ENCODE peak calls at places on chromosomes 5 and 9, in seven cellular contexts. One of them, this sample, is unnamed.

GRCh38 chr9:114499528-114499927 is 5.7 kb downstream of the WHRN start:
- DNase-seq in PC-9: no peak
- DNase-seq in tibial nerve: no peak
- DNase-seq in A549: no peak
- DNase-seq in tibial artery: no peak
- DNase-seq in uterus: no peak
- DNase-seq in esophagus squamous epithelium: no peak
- DNase-seq in this sample: no peak

GRCh38 chr9:96646081-96646991 is 8.8 kb downstream of the PRXL2C start:
- DNase-seq in PC-9: no peak
- DNase-seq in tibial nerve: peak; percentile 14
- DNase-seq in A549: no peak
- DNase-seq in tibial artery: no peak
- DNase-seq in uterus: no peak
- DNase-seq in esophagus squamous epithelium: no peak
- DNase-seq in this sample: no peak

GRCh38 chr5:69416699-69417098 is 1.8 kb downstream of the MARVELD2 start:
- DNase-seq in PC-9: no peak
- DNase-seq in tibial nerve: no peak
- DNase-seq in A549: no peak
- DNase-seq in tibial artery: no peak
- DNase-seq in uterus: no peak
- DNase-seq in esophagus squamous epithelium: no peak
- DNase-seq in this sample: no peak

GRCh38 chr5:622359-622758 is 10.2 kb downstream of the CEP72 start:
- DNase-seq in PC-9: no peak
- DNase-seq in tibial nerve: no peak
- DNase-seq in A549: no peak
- DNase-seq in tibial artery: no peak
- DNase-seq in uterus: no peak
- DNase-seq in esophagus squamous epithelium: no peak
- DNase-seq in this sample: no peak

GRCh38 chr9:113578877-113579269 is 115.3 kb downstream of the RGS3 start:
- DNase-seq in PC-9: peak; percentile 92
- DNase-seq in tibial nerve: no peak
- DNase-seq in A549: peak; percentile 78
- DNase-seq in tibial artery: peak; percentile 62
- DNase-seq in uterus: no peak
- DNase-seq in esophagus squamous epithelium: peak; percentile 41
- DNase-seq in this sample: peak; percentile 78

GRCh38 chr5:6576861-6577501 is 55.9 kb downstream of the NSUN2 start:
- DNase-seq in PC-9: peak; percentile 50
- DNase-seq in tibial nerve: peak; percentile 27
- DNase-seq in A549: peak; percentile 41
- DNase-seq in tibial artery: no peak
- DNase-seq in uterus: no peak
- DNase-seq in esophagus squamous epithelium: no peak
- DNase-seq in this sample: no peak

GRCh38 chr9:79165006-79165405 is 406.8 kb upstream of the TLE4 start:
- DNase-seq in PC-9: no peak
- DNase-seq in tibial nerve: no peak
- DNase-seq in A549: no peak
- DNase-seq in tibial artery: no peak
- DNase-seq in uterus: no peak
- DNase-seq in esophagus squamous epithelium: no peak
- DNase-seq in this sample: no peak

GRCh38 chr5:1817261-1818043 is 16.2 kb downstream of the NDUFS6 start:
- DNase-seq in PC-9: no peak
- DNase-seq in tibial nerve: no peak
- DNase-seq in A549: no peak
- DNase-seq in tibial artery: no peak
- DNase-seq in uterus: no peak
- DNase-seq in esophagus squamous epithelium: no peak
- DNase-seq in this sample: no peak

GRCh38 chr5:77167695-77168111 is 42.8 kb upstream of the PDE8B start:
- DNase-seq in PC-9: peak; percentile 45
- DNase-seq in tibial nerve: no peak
- DNase-seq in A549: peak; percentile 87
- DNase-seq in tibial artery: no peak
- DNase-seq in uterus: peak; percentile 34
- DNase-seq in esophagus squamous epithelium: no peak
- DNase-seq in this sample: no peak

GRCh38 chr9:131008086-131008485 is 888 bp upstream of the LAMC3 start:
- DNase-seq in PC-9: no peak
- DNase-seq in tibial nerve: no peak
- DNase-seq in A549: no peak
- DNase-seq in tibial artery: no peak
- DNase-seq in uterus: no peak
- DNase-seq in esophagus squamous epithelium: no peak
- DNase-seq in this sample: no peak

GRCh38 chr9:131010482-131011273 is 1.7 kb downstream of the LAMC3 start:
- DNase-seq in PC-9: no peak
- DNase-seq in tibial nerve: no peak
- DNase-seq in A549: no peak
- DNase-seq in tibial artery: no peak
- DNase-seq in uterus: no peak
- DNase-seq in esophagus squamous epithelium: no peak
- DNase-seq in this sample: no peak

GRCh38 chr9:131011274-131012022 is 2.5 kb downstream of the LAMC3 start:
- DNase-seq in PC-9: no peak
- DNase-seq in tibial nerve: no peak
- DNase-seq in A549: no peak
- DNase-seq in tibial artery: no peak
- DNase-seq in uterus: no peak
- DNase-seq in esophagus squamous epithelium: no peak
- DNase-seq in this sample: no peak

GRCh38 chr9:131008563-131008908 is 438 bp upstream of the LAMC3 start:
- DNase-seq in PC-9: no peak
- DNase-seq in tibial nerve: no peak
- DNase-seq in A549: no peak
- DNase-seq in tibial artery: no peak
- DNase-seq in uterus: no peak
- DNase-seq in esophagus squamous epithelium: no peak
- DNase-seq in this sample: no peak

GRCh38 chr9:131008909-131009618 is at the start of gene LAMC3:
- DNase-seq in PC-9: peak; percentile 17
- DNase-seq in tibial nerve: no peak
- DNase-seq in A549: peak; percentile 65
- DNase-seq in tibial artery: no peak
- DNase-seq in uterus: no peak
- DNase-seq in esophagus squamous epithelium: no peak
- DNase-seq in this sample: no peak
- TF ChIP-seq CTCF in PC-9: no peak
- TF ChIP-seq CTCF in tibial nerve: peak; percentile 11
- TF ChIP-seq CTCF in A549: peak; percentile 50
- TF ChIP-seq CTCF in tibial artery: peak; percentile 29
- TF ChIP-seq CTCF in uterus: peak; percentile 33
- TF ChIP-seq CTCF in esophagus squamous epithelium: peak; percentile 36
- TF ChIP-seq CTCF in this sample: no peak

GRCh38 chr9:77020438-77021264 is 1.2 kb downstream of the FOXB2 start:
- DNase-seq in PC-9: no peak
- DNase-seq in tibial nerve: no peak
- DNase-seq in A549: no peak
- DNase-seq in tibial artery: no peak
- DNase-seq in uterus: no peak
- DNase-seq in esophagus squamous epithelium: no peak
- DNase-seq in this sample: no peak

GRCh38 chr9:77023726-77024125 is 4.3 kb downstream of the FOXB2 start:
- DNase-seq in PC-9: no peak
- DNase-seq in tibial nerve: no peak
- DNase-seq in A549: no peak
- DNase-seq in tibial artery: no peak
- DNase-seq in uterus: no peak
- DNase-seq in esophagus squamous epithelium: no peak
- DNase-seq in this sample: no peak

GRCh38 chr9:77022783-77023440 is 3.5 kb downstream of the FOXB2 start:
- DNase-seq in PC-9: no peak
- DNase-seq in tibial nerve: no peak
- DNase-seq in A549: no peak
- DNase-seq in tibial artery: no peak
- DNase-seq in uterus: no peak
- DNase-seq in esophagus squamous epithelium: no peak
- DNase-seq in this sample: no peak

GRCh38 chr9:77021289-77021927 is 2.0 kb downstream of the FOXB2 start:
- DNase-seq in PC-9: no peak
- DNase-seq in tibial nerve: no peak
- DNase-seq in A549: no peak
- DNase-seq in tibial artery: no peak
- DNase-seq in uterus: no peak
- DNase-seq in esophagus squamous epithelium: no peak
- DNase-seq in this sample: no peak

GRCh38 chr9:77021928-77022782 is 2.7 kb downstream of the FOXB2 start:
- DNase-seq in PC-9: no peak
- DNase-seq in tibial nerve: no peak
- DNase-seq in A549: no peak
- DNase-seq in tibial artery: no peak
- DNase-seq in uterus: no peak
- DNase-seq in esophagus squamous epithelium: no peak
- DNase-seq in this sample: no peak
- H3K9me3 ChIP-seq in PC-9: no peaks in the 10 kb centered on the region
- H3K9me3 ChIP-seq in tibial nerve: no peaks in the 10 kb centered on the region
- H3K9me3 ChIP-seq in A549: no peaks in the 10 kb centered on the region
- H3K9me3 ChIP-seq in tibial artery: no peaks in the 10 kb centered on the region
- H3K9me3 ChIP-seq in uterus: no peaks in the 10 kb centered on the region
- H3K9me3 ChIP-seq in esophagus squamous epithelium: no peaks in the 10 kb centered on the region
- H3K9me3 ChIP-seq in this sample: no peaks in the 10 kb centered on the region

GRCh38 chr5:71475788-71476384 is 20.4 kb downstream of the BDP1 start:
- DNase-seq in PC-9: no peak
- DNase-seq in tibial nerve: no peak
- DNase-seq in A549: peak; percentile 64
- DNase-seq in tibial artery: no peak
- DNase-seq in uterus: no peak
- DNase-seq in esophagus squamous epithelium: no peak
- DNase-seq in this sample: no peak

GRCh38 chr5:71471193-71471592 is 15.7 kb downstream of the BDP1 start:
- DNase-seq in PC-9: no peak
- DNase-seq in tibial nerve: no peak
- DNase-seq in A549: no peak
- DNase-seq in tibial artery: no peak
- DNase-seq in uterus: no peak
- DNase-seq in esophagus squamous epithelium: no peak
- DNase-seq in this sample: no peak
- H3K27ac ChIP-seq in PC-9: no peak overlapping the region
- H3K27ac ChIP-seq in tibial nerve: no peak overlapping the region
- H3K27ac ChIP-seq in A549: no peak overlapping the region
- H3K27ac ChIP-seq in tibial artery: no peak overlapping the region
- H3K27ac ChIP-seq in uterus: no peak overlapping the region
- H3K27ac ChIP-seq in esophagus squamous epithelium: no peak overlapping the region
- H3K27ac ChIP-seq in this sample: no peak overlapping the region

GRCh38 chr5:112333236-112333850 is 85.7 kb downstream of the EPB41L4A start:
- DNase-seq in PC-9: no peak
- DNase-seq in tibial nerve: no peak
- DNase-seq in A549: no peak
- DNase-seq in tibial artery: no peak
- DNase-seq in uterus: no peak
- DNase-seq in esophagus squamous epithelium: no peak
- DNase-seq in this sample: no peak

GRCh38 chr5:112331892-112332291 is 87.2 kb downstream of the EPB41L4A start:
- DNase-seq in PC-9: no peak
- DNase-seq in tibial nerve: no peak
- DNase-seq in A549: no peak
- DNase-seq in tibial artery: no peak
- DNase-seq in uterus: no peak
- DNase-seq in esophagus squamous epithelium: no peak
- DNase-seq in this sample: no peak

DNA sequence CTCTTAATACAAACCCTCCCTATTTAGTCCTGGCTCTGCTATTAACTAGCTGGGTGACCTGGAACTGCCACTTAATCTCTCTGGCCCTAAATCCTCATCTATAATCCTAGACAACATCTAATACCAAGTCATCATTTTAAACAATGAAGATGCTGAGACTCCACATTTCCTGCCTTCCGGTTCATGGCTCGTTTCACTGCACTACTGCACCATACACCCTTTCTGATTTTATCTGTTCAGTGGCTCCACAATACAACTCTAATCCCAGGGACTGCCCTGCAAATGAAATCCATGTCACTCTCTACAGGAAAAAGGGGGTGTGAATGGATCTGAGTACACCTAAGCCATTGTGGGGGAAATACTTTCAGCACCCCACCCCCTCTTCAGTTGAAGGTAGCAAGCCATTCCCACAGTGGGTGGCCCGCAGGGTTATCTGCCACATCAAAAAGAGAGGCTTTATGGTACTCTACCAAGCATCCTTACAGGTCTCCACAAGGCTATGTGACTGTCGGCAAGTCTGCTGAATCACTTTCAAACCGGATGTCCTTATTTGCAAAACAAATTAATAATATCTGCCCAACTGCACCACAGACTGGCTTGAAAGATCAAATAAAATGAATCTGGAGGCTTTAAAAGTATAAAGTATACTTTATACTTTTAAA is 89.5 kb downstream of the EPB41L4A start:
- DNase-seq in PC-9: no peak
- DNase-seq in tibial nerve: no peak
- DNase-seq in A549: no peak
- DNase-seq in tibial artery: no peak
- DNase-seq in uterus: no peak
- DNase-seq in esophagus squamous epithelium: no peak
- DNase-seq in this sample: no peak
- TF ChIP-seq CTCF in PC-9: no peak
- TF ChIP-seq CTCF in tibial nerve: no peak
- TF ChIP-seq CTCF in A549: no peak
- TF ChIP-seq CTCF in tibial artery: no peak
- TF ChIP-seq CTCF in uterus: no peak
- TF ChIP-seq CTCF in esophagus squamous epithelium: no peak
- TF ChIP-seq CTCF in this sample: no peak

GRCh38 chr9:101408374-101409078 is 9.9 kb downstream of the ZNF189 start:
- DNase-seq in PC-9: no peak
- DNase-seq in tibial nerve: no peak
- DNase-seq in A549: no peak
- DNase-seq in tibial artery: no peak
- DNase-seq in uterus: no peak
- DNase-seq in esophagus squamous epithelium: no peak
- DNase-seq in this sample: no peak
- H3K9me3 ChIP-seq in PC-9: peaks cover 79% of the 10 kb centered on the region
- H3K9me3 ChIP-seq in tibial nerve: peaks cover 99% of the 10 kb centered on the region
- H3K9me3 ChIP-seq in A549: peaks cover 97% of the 10 kb centered on the region
- H3K9me3 ChIP-seq in tibial artery: peaks cover 73% of the 10 kb centered on the region
- H3K9me3 ChIP-seq in uterus: peaks cover 95% of the 10 kb centered on the region
- H3K9me3 ChIP-seq in esophagus squamous epithelium: peaks cover 10% of the 10 kb centered on the region
- H3K9me3 ChIP-seq in this sample: peaks cover 76% of the 10 kb centered on the region

GRCh38 chr5:137533963-137534362 is 34.8 kb upstream of the SPOCK1 start:
- DNase-seq in PC-9: no peak
- DNase-seq in tibial nerve: no peak
- DNase-seq in A549: no peak
- DNase-seq in tibial artery: no peak
- DNase-seq in uterus: no peak
- DNase-seq in esophagus squamous epithelium: no peak
- DNase-seq in this sample: no peak

DNA sequence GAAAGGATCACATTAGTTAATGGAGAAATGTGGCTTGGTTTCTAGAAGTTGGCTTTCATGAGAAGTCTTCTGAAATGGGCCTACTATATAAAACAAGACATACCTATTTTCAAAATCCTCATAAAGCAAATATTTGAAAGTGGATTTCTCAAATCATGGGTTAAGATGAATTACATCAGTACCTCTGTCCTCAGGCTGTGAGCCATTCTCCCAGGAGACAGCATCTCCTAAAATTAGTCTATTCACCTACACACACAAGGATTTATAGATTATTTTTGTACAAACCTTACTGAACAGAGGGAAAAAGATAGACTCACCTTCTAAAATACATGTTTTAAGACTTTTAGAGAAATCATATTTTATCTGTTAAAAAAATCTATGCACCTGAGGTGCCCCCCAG is 32.1 kb upstream of the SPOCK1 start:
- DNase-seq in PC-9: no peak
- DNase-seq in tibial nerve: no peak
- DNase-seq in A549: no peak
- DNase-seq in tibial artery: no peak
- DNase-seq in uterus: no peak
- DNase-seq in esophagus squamous epithelium: no peak
- DNase-seq in this sample: no peak
- H3K27ac ChIP-seq in PC-9: no peak overlapping the region
- H3K27ac ChIP-seq in tibial nerve: no peak overlapping the region
- H3K27ac ChIP-seq in A549: no peak overlapping the region
- H3K27ac ChIP-seq in tibial artery: no peak overlapping the region
- H3K27ac ChIP-seq in uterus: no peak overlapping the region
- H3K27ac ChIP-seq in esophagus squamous epithelium: no peak overlapping the region
- H3K27ac ChIP-seq in this sample: no peak overlapping the region

This sample was measured in CD4-positive, alpha-beta T cell.